ENCODE peak calls at places on chromosomes 6 and 20, in six cellular contexts. K is DMS153; L is CD8-positive, alpha-beta T cell; O is ELR; N is activated naive CD8-positive, alpha-beta T cell treated with anti-CD3 and anti-CD28 coated beads, Interleukin-2, amount 50 U/mL, for 24 hours; C is HTR-8/SVneo. R is an unnamed sample.
A peak's percentile ranks its signal among the peaks of the same experiment; 100 is the strongest.

GRCh38 chr6:166595061-166595780 is 8.7 kb upstream of the RAMACL start:
- DNase-seq in L (no peak), O (peak; percentile 58), C (no peak), N (no peak), K (no peak), R (no peak)

GRCh38 chr20:48826883-48827771 is 672 bp downstream of the PREX1 start:
- DNase-seq in K (no peak), C (peak; percentile 65), N (peak; percentile 54), O (peak; percentile 73), L (no peak), R (no peak)

GRCh38 chr20:9301129-9302072 is 213.0 kb upstream of the LAMP5 start:
- DNase-seq in N (no peak), O (peak; percentile 19), K (peak; percentile 90), L (no peak), C (no peak), R (no peak)

GRCh38 chr6:155290491-155290890 is 23.8 kb downstream of the TFB1M start:
- DNase-seq in C (no peak), K (no peak), O (no peak), L (no peak), N (no peak), R (no peak)

GRCh38 chr6:35305117-35305516 is 7.5 kb downstream of the DEF6 start:
- DNase-seq in C (no peak), K (no peak), N (no peak), O (no peak), L (no peak), R (peak; percentile 52)

GRCh38 chr6:7496266-7496875 is 45.1 kb upstream of the DSP start:
- DNase-seq in K (no peak), C (no peak), N (no peak), O (no peak), L (no peak), R (no peak)

GRCh38 chr6:132270745-132271414 is 130.4 kb downstream of the MOXD1 start:
- DNase-seq in N (no peak), C (no peak), L (no peak), K (peak; percentile 76), O (no peak), R (no peak)

GRCh38 chr6:125107048-125107447 is 46.5 kb upstream of the TPD52L1 start:
- DNase-seq in L (no peak), C (no peak), O (no peak), K (no peak), N (no peak), R (no peak)

GRCh38 chr6:35496851-35497570 is at the start of gene TEAD3:
- DNase-seq in N (peak; percentile 55), L (peak; percentile 10), O (peak; percentile 77), K (no peak), C (peak; percentile 82), R (peak; percentile 47)

GRCh38 chr6:169864148-169865030 is 113.0 kb downstream of the ERMARD start:
- DNase-seq in C (no peak), O (no peak), K (peak; percentile 94), N (no peak), L (no peak), R (no peak)

GRCh38 chr6:15978426-15978825 is 150.5 kb upstream of the MYLIP start:
- DNase-seq in L (no peak), O (no peak), N (no peak), K (no peak), C (no peak), R (no peak)